ENCODE peak calls at places on chromosome 21, in six cellular contexts. One of them, this sample, is unnamed.
A peak's percentile ranks its signal among the peaks of the same experiment; 100 is the strongest.

GRCh38 chr21:26544208-26544607 is 28.9 kb downstream of the CYYR1 start:
- DNase-seq in ovary: no peak
- DNase-seq in uterus: no peak
- DNase-seq in adrenal gland: no peak
- DNase-seq in IMR-90: no peak
- DNase-seq in heart left ventricle: no peak
- DNase-seq in this sample: no peak

GRCh38 chr21:38136201-38136600 is 120.6 kb upstream of the KCNJ15 start:
- DNase-seq in adrenal gland: no peak
- DNase-seq in uterus: no peak
- DNase-seq in IMR-90: peak; percentile 6
- DNase-seq in heart left ventricle: no peak
- DNase-seq in ovary: no peak
- DNase-seq in this sample: no peak

GRCh38 chr21:25791321-25791720 is 56.5 kb downstream of the GABPA start:
- DNase-seq in adrenal gland: no peak
- DNase-seq in heart left ventricle: no peak
- DNase-seq in uterus: no peak
- DNase-seq in IMR-90: no peak
- DNase-seq in ovary: no peak
- DNase-seq in this sample: no peak

GRCh38 chr21:37562920-37563640 is 196.5 kb downstream of the DYRK1A start:
- DNase-seq in uterus: no peak
- DNase-seq in ovary: peak; percentile 22
- DNase-seq in IMR-90: no peak
- DNase-seq in heart left ventricle: no peak
- DNase-seq in adrenal gland: peak; percentile 57
- DNase-seq in this sample: peak; percentile 87

GRCh38 chr21:35195232-35195631 is 146.1 kb upstream of the RUNX1 start:
- DNase-seq in ovary: no peak
- DNase-seq in heart left ventricle: no peak
- DNase-seq in uterus: no peak
- DNase-seq in adrenal gland: peak; percentile 33
- DNase-seq in IMR-90: no peak
- DNase-seq in this sample: no peak

GRCh38 chr21:38788275-38788911 is 17.3 kb upstream of the ETS2 start:
- DNase-seq in adrenal gland: no peak
- DNase-seq in uterus: no peak
- DNase-seq in heart left ventricle: no peak
- DNase-seq in IMR-90: no peak
- DNase-seq in ovary: no peak
- DNase-seq in this sample: no peak

GRCh38 chr21:20998456-20998789 is 214 bp downstream of the NCAM2 start:
- DNase-seq in adrenal gland: no peak
- DNase-seq in uterus: no peak
- DNase-seq in IMR-90: no peak
- DNase-seq in heart left ventricle: no peak
- DNase-seq in ovary: no peak
- DNase-seq in this sample: no peak

GRCh38 chr21:16587671-16588379 is 858.0 kb downstream of the USP25 start:
- DNase-seq in IMR-90: peak; percentile 77
- DNase-seq in heart left ventricle: no peak
- DNase-seq in uterus: peak; percentile 42
- DNase-seq in ovary: peak; percentile 46
- DNase-seq in adrenal gland: peak; percentile 55
- DNase-seq in this sample: peak; percentile 47

GRCh38 chr21:35529141-35529863 is 480.2 kb upstream of the RUNX1 start:
- DNase-seq in adrenal gland: peak; percentile 11
- DNase-seq in ovary: no peak
- DNase-seq in uterus: no peak
- DNase-seq in IMR-90: peak; percentile 72
- DNase-seq in heart left ventricle: no peak
- DNase-seq in this sample: no peak

GRCh38 chr21:36265431-36265830 is 54.6 kb upstream of the MORC3 start:
- DNase-seq in adrenal gland: no peak
- DNase-seq in uterus: no peak
- DNase-seq in IMR-90: no peak
- DNase-seq in heart left ventricle: no peak
- DNase-seq in ovary: no peak
- DNase-seq in this sample: no peak

GRCh38 chr21:35683620-35684019 is 376.7 kb downstream of the SETD4 start:
- DNase-seq in heart left ventricle: no peak
- DNase-seq in IMR-90: no peak
- DNase-seq in uterus: no peak
- DNase-seq in adrenal gland: no peak
- DNase-seq in ovary: no peak
- DNase-seq in this sample: no peak

GRCh38 chr21:16563111-16563510 is 833.3 kb downstream of the USP25 start:
- DNase-seq in heart left ventricle: no peak
- DNase-seq in adrenal gland: no peak
- DNase-seq in ovary: no peak
- DNase-seq in uterus: no peak
- DNase-seq in IMR-90: no peak
- DNase-seq in this sample: no peak

GRCh38 chr21:31038376-31038775 is at the start of gene KRTAP19-8:
- DNase-seq in ovary: no peak
- DNase-seq in uterus: no peak
- DNase-seq in adrenal gland: no peak
- DNase-seq in heart left ventricle: no peak
- DNase-seq in IMR-90: no peak
- DNase-seq in this sample: no peak

GRCh38 chr21:28725396-28725795 is 267.3 kb downstream of the LTN1 start:
- DNase-seq in IMR-90: no peak
- DNase-seq in heart left ventricle: no peak
- DNase-seq in uterus: no peak
- DNase-seq in adrenal gland: no peak
- DNase-seq in ovary: no peak
- DNase-seq in this sample: no peak

GRCh38 chr21:28518620-28519019 is 474.1 kb downstream of the LTN1 start:
- DNase-seq in ovary: no peak
- DNase-seq in uterus: no peak
- DNase-seq in adrenal gland: no peak
- DNase-seq in IMR-90: peak; percentile 35
- DNase-seq in heart left ventricle: no peak
- DNase-seq in this sample: no peak

GRCh38 chr21:22597660-22598255 is 1599.5 kb downstream of the NCAM2 start:
- DNase-seq in uterus: no peak
- DNase-seq in ovary: no peak
- DNase-seq in heart left ventricle: no peak
- DNase-seq in IMR-90: no peak
- DNase-seq in adrenal gland: no peak
- DNase-seq in this sample: no peak

GRCh38 chr21:16707274-16707673 is 805.6 kb upstream of the CXADR start:
- DNase-seq in heart left ventricle: no peak
- DNase-seq in uterus: no peak
- DNase-seq in IMR-90: no peak
- DNase-seq in adrenal gland: no peak
- DNase-seq in ovary: no peak
- DNase-seq in this sample: no peak

GRCh38 chr21:36733857-36734256 is 34.9 kb downstream of the SIM2 start:
- DNase-seq in adrenal gland: no peak
- DNase-seq in uterus: no peak
- DNase-seq in heart left ventricle: no peak
- DNase-seq in ovary: no peak
- DNase-seq in IMR-90: no peak
- DNase-seq in this sample: peak; percentile 69

GRCh38 chr21:38824124-38824822 is 18.5 kb downstream of the ETS2 start:
- DNase-seq in heart left ventricle: no peak
- DNase-seq in ovary: no peak
- DNase-seq in IMR-90: peak; percentile 90
- DNase-seq in adrenal gland: peak; percentile 27
- DNase-seq in uterus: no peak
- DNase-seq in this sample: no peak

GRCh38 chr21:32410916-32411315 is 1.6 kb upstream of the EVA1C start:
- DNase-seq in IMR-90: no peak
- DNase-seq in uterus: no peak
- DNase-seq in heart left ventricle: no peak
- DNase-seq in adrenal gland: no peak
- DNase-seq in ovary: no peak
- DNase-seq in this sample: no peak

GRCh38 chr21:32410291-32410690 is 2.2 kb upstream of the EVA1C start:
- DNase-seq in uterus: no peak
- DNase-seq in IMR-90: no peak
- DNase-seq in ovary: no peak
- DNase-seq in adrenal gland: no peak
- DNase-seq in heart left ventricle: no peak
- DNase-seq in this sample: no peak

GRCh38 chr21:32412998-32413504 is 545 bp downstream of the EVA1C start:
- DNase-seq in uterus: peak; percentile 61
- DNase-seq in IMR-90: no peak
- DNase-seq in heart left ventricle: peak; percentile 72
- DNase-seq in adrenal gland: no peak
- DNase-seq in ovary: peak; percentile 45
- DNase-seq in this sample: peak; percentile 44

GRCh38 chr21:32412162-32412997 is at the start of gene EVA1C:
- DNase-seq in IMR-90: peak; percentile 30
- DNase-seq in heart left ventricle: peak; percentile 86
- DNase-seq in uterus: peak; percentile 77
- DNase-seq in adrenal gland: peak; percentile 53
- DNase-seq in ovary: peak; percentile 71
- DNase-seq in this sample: peak; percentile 56

DNA sequence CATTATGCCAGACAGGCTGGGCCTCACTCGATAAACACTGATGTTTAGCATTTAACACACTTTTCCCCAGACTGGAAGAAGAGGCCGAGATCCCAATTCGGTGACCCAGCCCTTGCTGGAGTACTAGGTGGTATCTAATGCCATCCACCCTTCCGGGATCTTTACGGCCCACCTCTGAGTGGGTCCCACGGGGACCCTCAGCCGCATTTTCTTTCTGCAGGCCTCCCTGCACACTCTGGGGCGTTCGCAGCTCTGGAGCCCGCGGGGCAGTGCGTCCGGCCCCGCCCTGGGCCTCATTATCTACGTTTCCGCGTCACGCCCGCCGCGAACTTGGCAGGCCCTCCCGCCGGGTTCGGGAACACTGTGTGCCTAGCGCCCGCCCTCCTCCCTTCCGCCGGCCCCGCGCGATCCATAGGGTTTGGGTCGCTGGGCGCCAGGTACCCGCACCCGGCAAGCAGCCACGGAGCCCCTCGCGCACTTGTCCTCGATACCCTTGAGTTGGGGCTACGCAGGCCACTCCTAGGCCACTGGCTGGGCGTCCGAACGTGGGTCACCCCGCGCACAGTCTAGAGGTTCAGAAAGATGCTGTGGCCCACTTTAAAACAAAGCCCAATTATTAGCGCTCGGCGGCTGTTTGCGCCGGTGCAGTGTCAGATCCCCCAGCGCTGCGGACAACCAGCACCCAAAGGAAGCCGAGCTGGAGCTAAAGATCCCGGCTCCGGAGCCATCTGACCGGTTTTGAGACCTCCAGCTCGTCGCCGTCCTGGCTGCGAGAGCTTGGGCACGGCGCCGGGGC is 942 bp upstream of the EVA1C start:
- DNase-seq in IMR-90: peak; percentile 38
- DNase-seq in ovary: peak; percentile 94
- DNase-seq in adrenal gland: peak; percentile 87
- DNase-seq in heart left ventricle: peak; percentile 96
- DNase-seq in uterus: peak; percentile 93
- DNase-seq in this sample: peak; percentile 99
- TF ChIP-seq POLR2A in IMR-90: peak; percentile 16
- TF ChIP-seq POLR2A in ovary: peak; percentile 94
- TF ChIP-seq POLR2A in adrenal gland: peak; percentile 69
- TF ChIP-seq POLR2A in heart left ventricle: peak; percentile 79
- TF ChIP-seq POLR2A in uterus: peak; percentile 96
- TF ChIP-seq POLR2A in this sample: no peak

GRCh38 chr21:42063578-42064521 is 7.3 kb upstream of the UMODL1 start:
- DNase-seq in ovary: no peak
- DNase-seq in heart left ventricle: peak; percentile 66
- DNase-seq in adrenal gland: peak; percentile 81
- DNase-seq in IMR-90: no peak
- DNase-seq in uterus: no peak
- DNase-seq in this sample: no peak

GRCh38 chr21:42063206-42063577 is 7.9 kb upstream of the UMODL1 start:
- DNase-seq in ovary: no peak
- DNase-seq in uterus: no peak
- DNase-seq in heart left ventricle: peak; percentile 58
- DNase-seq in adrenal gland: no peak
- DNase-seq in IMR-90: no peak
- DNase-seq in this sample: no peak

GRCh38 chr21:42061866-42062542 is 9.1 kb upstream of the UMODL1 start:
- DNase-seq in IMR-90: no peak
- DNase-seq in heart left ventricle: no peak
- DNase-seq in uterus: no peak
- DNase-seq in adrenal gland: no peak
- DNase-seq in ovary: no peak
- DNase-seq in this sample: no peak

GRCh38 chr21:42061195-42061865 is 9.8 kb upstream of the UMODL1 start:
- DNase-seq in adrenal gland: peak; percentile 44
- DNase-seq in uterus: no peak
- DNase-seq in ovary: no peak
- DNase-seq in heart left ventricle: peak; percentile 74
- DNase-seq in IMR-90: no peak
- DNase-seq in this sample: no peak

GRCh38 chr21:42062543-42063022 is 8.5 kb upstream of the UMODL1 start:
- DNase-seq in adrenal gland: no peak
- DNase-seq in ovary: no peak
- DNase-seq in uterus: no peak
- DNase-seq in IMR-90: no peak
- DNase-seq in heart left ventricle: peak; percentile 77
- DNase-seq in this sample: no peak
- H3K4me3 ChIP-seq in adrenal gland: no peak overlapping the region
- H3K4me3 ChIP-seq in ovary: no peak overlapping the region
- H3K4me3 ChIP-seq in uterus: no peak overlapping the region
- H3K4me3 ChIP-seq in IMR-90: no peak overlapping the region
- H3K4me3 ChIP-seq in heart left ventricle: peak overlapping the region; percentile 45
- H3K4me3 ChIP-seq in this sample: no peak overlapping the region

GRCh38 chr21:41316641-41317392 is at the start of gene FAM3B:
- DNase-seq in heart left ventricle: no peak
- DNase-seq in ovary: no peak
- DNase-seq in IMR-90: no peak
- DNase-seq in adrenal gland: no peak
- DNase-seq in uterus: no peak
- DNase-seq in this sample: no peak
- TF ChIP-seq POLR2A in heart left ventricle: no peak
- TF ChIP-seq POLR2A in ovary: no peak
- TF ChIP-seq POLR2A in IMR-90: no peak
- TF ChIP-seq POLR2A in adrenal gland: no peak
- TF ChIP-seq POLR2A in uterus: no peak
- TF ChIP-seq POLR2A in this sample: no peak

DNA sequence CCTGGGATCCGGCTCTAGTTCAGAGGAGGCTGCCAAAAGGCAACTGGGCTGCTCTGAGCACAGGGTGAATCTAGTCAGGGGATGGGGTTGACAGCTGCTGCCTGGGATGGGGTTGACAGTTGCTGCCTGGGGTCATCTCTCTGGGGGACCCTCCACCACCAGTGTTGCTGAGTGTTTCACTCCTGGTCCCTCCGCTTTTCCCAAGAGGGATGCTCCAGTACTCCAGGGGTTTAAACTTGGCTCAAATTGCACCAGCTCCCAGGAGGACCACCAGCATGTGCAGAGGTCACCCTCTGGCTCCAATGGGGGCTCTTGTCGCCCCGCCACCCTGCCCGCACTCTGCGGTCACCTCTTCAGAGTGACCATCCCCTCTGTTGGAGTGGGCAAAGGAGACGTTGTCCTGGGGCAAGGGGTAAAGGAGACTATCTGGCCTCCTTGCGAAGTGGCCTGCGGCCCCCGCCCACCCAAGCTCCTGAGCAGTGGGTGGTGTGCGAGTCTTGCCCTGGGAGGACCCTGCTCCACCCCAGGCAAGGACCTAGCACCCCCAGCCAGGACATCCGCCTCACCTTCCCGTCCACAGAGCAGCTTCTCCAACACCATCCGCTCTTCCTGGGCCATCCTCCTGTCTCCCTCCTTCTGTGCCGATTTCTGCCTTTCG is 52.6 kb downstream of the SIK1 start:
- DNase-seq in adrenal gland: no peak
- DNase-seq in uterus: no peak
- DNase-seq in IMR-90: no peak
- DNase-seq in heart left ventricle: peak; percentile 29
- DNase-seq in ovary: no peak
- DNase-seq in this sample: peak; percentile 82
- H3K4me3 ChIP-seq in adrenal gland: no peak overlapping the region
- H3K4me3 ChIP-seq in uterus: no peak overlapping the region
- H3K4me3 ChIP-seq in IMR-90: no peak overlapping the region
- H3K4me3 ChIP-seq in heart left ventricle: no peak overlapping the region
- H3K4me3 ChIP-seq in ovary: no peak overlapping the region
- H3K4me3 ChIP-seq in this sample: no peak overlapping the region